ENCODE peak calls at places on chromosomes 7 and 10, in six cellular contexts. One of them, this sample, is unnamed.

GRCh38 chr7:55224111-55224510 is 141.0 kb upstream of the LANCL2 start:
- DNase-seq in osteocyte: peak
- DNase-seq in neural progenitor cell: no peak
- DNase-seq in RWPE1: no peak
- DNase-seq in CD8-positive, alpha-beta T cell: no peak
- DNase-seq in uterus: no peak
- DNase-seq in this sample: no peak

GRCh38 chr7:88455696-88456095 is 149.0 kb upstream of the STEAP4 start:
- DNase-seq in uterus: no peak
- DNase-seq in neural progenitor cell: no peak
- DNase-seq in RWPE1: peak
- DNase-seq in CD8-positive, alpha-beta T cell: no peak
- DNase-seq in osteocyte: no peak
- DNase-seq in this sample: no peak

GRCh38 chr7:155995183-155995612 is 182.9 kb upstream of the SHH start:
- DNase-seq in uterus: no peak
- DNase-seq in neural progenitor cell: no peak
- DNase-seq in CD8-positive, alpha-beta T cell: no peak
- DNase-seq in osteocyte: no peak
- DNase-seq in RWPE1: no peak
- DNase-seq in this sample: no peak

GRCh38 chr7:150735596-150736358 is 1.4 kb upstream of the GIMAP5 start:
- DNase-seq in uterus: no peak
- DNase-seq in CD8-positive, alpha-beta T cell: no peak
- DNase-seq in osteocyte: no peak
- DNase-seq in neural progenitor cell: peak
- DNase-seq in RWPE1: no peak
- DNase-seq in this sample: no peak

GRCh38 chr7:45910855-45911254 is 10.2 kb downstream of the IGFBP3 start:
- DNase-seq in neural progenitor cell: no peak
- DNase-seq in CD8-positive, alpha-beta T cell: no peak
- DNase-seq in uterus: no peak
- DNase-seq in osteocyte: no peak
- DNase-seq in RWPE1: no peak
- DNase-seq in this sample: no peak

GRCh38 chr7:151859948-151860685 is 16.8 kb downstream of the PRKAG2 start:
- DNase-seq in osteocyte: no peak
- DNase-seq in RWPE1: no peak
- DNase-seq in neural progenitor cell: no peak
- DNase-seq in CD8-positive, alpha-beta T cell: no peak
- DNase-seq in uterus: no peak
- DNase-seq in this sample: no peak

GRCh38 chr7:134660242-134660785 is 13.7 kb downstream of the BPGM start:
- DNase-seq in CD8-positive, alpha-beta T cell: no peak
- DNase-seq in neural progenitor cell: no peak
- DNase-seq in RWPE1: no peak
- DNase-seq in osteocyte: no peak
- DNase-seq in uterus: no peak
- DNase-seq in this sample: no peak

GRCh38 chr10:118569241-118569881 is 26.1 kb downstream of the PRLHR start:
- DNase-seq in neural progenitor cell: no peak
- DNase-seq in osteocyte: peak
- DNase-seq in CD8-positive, alpha-beta T cell: no peak
- DNase-seq in RWPE1: no peak
- DNase-seq in uterus: no peak
- DNase-seq in this sample: no peak

GRCh38 chr7:95596183-95597135 is at the start of gene PDK4:
- DNase-seq in uterus: peak
- DNase-seq in CD8-positive, alpha-beta T cell: no peak
- DNase-seq in osteocyte: peak
- DNase-seq in neural progenitor cell: peak
- DNase-seq in RWPE1: peak
- DNase-seq in this sample: peak

GRCh38 chr7:149772236-149772820 is 1.1 kb downstream of the ZNF467 start:
- DNase-seq in neural progenitor cell: peak
- DNase-seq in CD8-positive, alpha-beta T cell: no peak
- DNase-seq in RWPE1: no peak
- DNase-seq in uterus: no peak
- DNase-seq in osteocyte: no peak
- DNase-seq in this sample: no peak

GRCh38 chr7:1367501-1367900 is 91.8 kb downstream of the MICALL2 start:
- DNase-seq in osteocyte: no peak
- DNase-seq in RWPE1: no peak
- DNase-seq in neural progenitor cell: no peak
- DNase-seq in CD8-positive, alpha-beta T cell: no peak
- DNase-seq in uterus: no peak
- DNase-seq in this sample: no peak

GRCh38 chr7:5266148-5267028 is 16.4 kb upstream of the SLC29A4 start:
- DNase-seq in RWPE1: no peak
- DNase-seq in uterus: no peak
- DNase-seq in neural progenitor cell: no peak
- DNase-seq in osteocyte: no peak
- DNase-seq in CD8-positive, alpha-beta T cell: no peak
- DNase-seq in this sample: no peak

GRCh38 chr7:32253245-32253644 is 183.0 kb upstream of the PDE1C start:
- DNase-seq in uterus: no peak
- DNase-seq in osteocyte: no peak
- DNase-seq in CD8-positive, alpha-beta T cell: no peak
- DNase-seq in RWPE1: no peak
- DNase-seq in neural progenitor cell: peak
- DNase-seq in this sample: no peak

GRCh38 chr7:28587211-28587610 is 174.9 kb downstream of the CREB5 start:
- DNase-seq in RWPE1: peak
- DNase-seq in CD8-positive, alpha-beta T cell: no peak
- DNase-seq in uterus: no peak
- DNase-seq in osteocyte: no peak
- DNase-seq in neural progenitor cell: peak
- DNase-seq in this sample: peak

GRCh38 chr10:101749033-101749432 is 26.9 kb downstream of the FGF8 start:
- DNase-seq in osteocyte: no peak
- DNase-seq in RWPE1: no peak
- DNase-seq in neural progenitor cell: peak
- DNase-seq in CD8-positive, alpha-beta T cell: no peak
- DNase-seq in uterus: no peak
- DNase-seq in this sample: no peak

GRCh38 chr7:139749545-139749944 is 28.3 kb downstream of the HIPK2 start:
- DNase-seq in uterus: no peak
- DNase-seq in neural progenitor cell: no peak
- DNase-seq in osteocyte: no peak
- DNase-seq in CD8-positive, alpha-beta T cell: no peak
- DNase-seq in RWPE1: no peak
- DNase-seq in this sample: no peak

GRCh38 chr10:58615237-58615935 is 102.7 kb downstream of the BICC1 start:
- DNase-seq in neural progenitor cell: no peak
- DNase-seq in osteocyte: no peak
- DNase-seq in CD8-positive, alpha-beta T cell: no peak
- DNase-seq in RWPE1: no peak
- DNase-seq in uterus: no peak
- DNase-seq in this sample: no peak

GRCh38 chr10:12656518-12657142 is 307.3 kb downstream of the CAMK1D start:
- DNase-seq in CD8-positive, alpha-beta T cell: no peak
- DNase-seq in RWPE1: peak
- DNase-seq in neural progenitor cell: peak
- DNase-seq in osteocyte: no peak
- DNase-seq in uterus: no peak
- DNase-seq in this sample: peak

GRCh38 chr7:105487559-105488218 is 34.4 kb downstream of the PUS7 start:
- DNase-seq in uterus: no peak
- DNase-seq in neural progenitor cell: peak
- DNase-seq in RWPE1: peak
- DNase-seq in CD8-positive, alpha-beta T cell: no peak
- DNase-seq in osteocyte: no peak
- DNase-seq in this sample: peak

GRCh38 chr7:88167223-88167622 is 52.6 kb downstream of the SRI start:
- DNase-seq in neural progenitor cell: peak
- DNase-seq in osteocyte: no peak
- DNase-seq in RWPE1: no peak
- DNase-seq in CD8-positive, alpha-beta T cell: no peak
- DNase-seq in uterus: no peak
- DNase-seq in this sample: no peak

GRCh38 chr7:44325181-44325671 is at the start of gene CAMK2B:
- DNase-seq in uterus: no peak
- DNase-seq in CD8-positive, alpha-beta T cell: no peak
- DNase-seq in osteocyte: no peak
- DNase-seq in RWPE1: no peak
- DNase-seq in neural progenitor cell: peak
- DNase-seq in this sample: no peak

GRCh38 chr10:82319046-82319445 is 444.1 kb downstream of the NRG3 start:
- DNase-seq in RWPE1: no peak
- DNase-seq in neural progenitor cell: peak
- DNase-seq in osteocyte: no peak
- DNase-seq in CD8-positive, alpha-beta T cell: no peak
- DNase-seq in uterus: no peak
- DNase-seq in this sample: no peak

GRCh38 chr10:29304259-29305030 is 15.6 kb downstream of the LYZL1 start:
- DNase-seq in neural progenitor cell: peak
- DNase-seq in RWPE1: peak
- DNase-seq in CD8-positive, alpha-beta T cell: no peak
- DNase-seq in osteocyte: peak
- DNase-seq in uterus: peak
- DNase-seq in this sample: peak

GRCh38 chr7:120939345-120939744 is 11.2 kb upstream of the ING3 start:
- DNase-seq in CD8-positive, alpha-beta T cell: no peak
- DNase-seq in RWPE1: no peak
- DNase-seq in neural progenitor cell: no peak
- DNase-seq in uterus: no peak
- DNase-seq in osteocyte: no peak
- DNase-seq in this sample: no peak

GRCh38 chr7:81053623-81054022 is 134.8 kb upstream of the SEMA3C start:
- DNase-seq in osteocyte: no peak
- DNase-seq in CD8-positive, alpha-beta T cell: no peak
- DNase-seq in RWPE1: no peak
- DNase-seq in neural progenitor cell: no peak
- DNase-seq in uterus: no peak
- DNase-seq in this sample: no peak

GRCh38 chr10:17782921-17783665 is 26.1 kb upstream of the MRC1 start:
- DNase-seq in neural progenitor cell: no peak
- DNase-seq in CD8-positive, alpha-beta T cell: no peak
- DNase-seq in uterus: no peak
- DNase-seq in RWPE1: peak
- DNase-seq in osteocyte: no peak
- DNase-seq in this sample: no peak

GRCh38 chr10:93334901-93335312 is 147.2 kb downstream of the MYOF start:
- DNase-seq in neural progenitor cell: no peak
- DNase-seq in CD8-positive, alpha-beta T cell: no peak
- DNase-seq in RWPE1: peak
- DNase-seq in uterus: no peak
- DNase-seq in osteocyte: no peak
- DNase-seq in this sample: peak

GRCh38 chr10:24642921-24643678 is 80.6 kb downstream of the ARHGAP21 start:
- DNase-seq in neural progenitor cell: peak
- DNase-seq in uterus: no peak
- DNase-seq in RWPE1: peak
- DNase-seq in CD8-positive, alpha-beta T cell: no peak
- DNase-seq in osteocyte: no peak
- DNase-seq in this sample: peak
- TF ChIP-seq CTCF in neural progenitor cell: peak
- TF ChIP-seq CTCF in uterus: peak
- TF ChIP-seq CTCF in RWPE1: peak
- TF ChIP-seq CTCF in CD8-positive, alpha-beta T cell: peak
- TF ChIP-seq CTCF in osteocyte: peak
- TF ChIP-seq CTCF in this sample: peak

GRCh38 chr10:114115661-114116060 is 58.3 kb downstream of the CCDC186 start:
- DNase-seq in osteocyte: no peak
- DNase-seq in uterus: no peak
- DNase-seq in CD8-positive, alpha-beta T cell: no peak
- DNase-seq in RWPE1: no peak
- DNase-seq in neural progenitor cell: no peak
- DNase-seq in this sample: no peak

GRCh38 chr10:114110174-114110972 is 63.6 kb downstream of the CCDC186 start:
- DNase-seq in osteocyte: no peak
- DNase-seq in uterus: no peak
- DNase-seq in neural progenitor cell: peak
- DNase-seq in RWPE1: peak
- DNase-seq in CD8-positive, alpha-beta T cell: no peak
- DNase-seq in this sample: no peak
- TF ChIP-seq CTCF in osteocyte: peak
- TF ChIP-seq CTCF in uterus: no peak
- TF ChIP-seq CTCF in neural progenitor cell: peak
- TF ChIP-seq CTCF in RWPE1: peak
- TF ChIP-seq CTCF in CD8-positive, alpha-beta T cell: no peak
- TF ChIP-seq CTCF in this sample: no peak

DNA sequence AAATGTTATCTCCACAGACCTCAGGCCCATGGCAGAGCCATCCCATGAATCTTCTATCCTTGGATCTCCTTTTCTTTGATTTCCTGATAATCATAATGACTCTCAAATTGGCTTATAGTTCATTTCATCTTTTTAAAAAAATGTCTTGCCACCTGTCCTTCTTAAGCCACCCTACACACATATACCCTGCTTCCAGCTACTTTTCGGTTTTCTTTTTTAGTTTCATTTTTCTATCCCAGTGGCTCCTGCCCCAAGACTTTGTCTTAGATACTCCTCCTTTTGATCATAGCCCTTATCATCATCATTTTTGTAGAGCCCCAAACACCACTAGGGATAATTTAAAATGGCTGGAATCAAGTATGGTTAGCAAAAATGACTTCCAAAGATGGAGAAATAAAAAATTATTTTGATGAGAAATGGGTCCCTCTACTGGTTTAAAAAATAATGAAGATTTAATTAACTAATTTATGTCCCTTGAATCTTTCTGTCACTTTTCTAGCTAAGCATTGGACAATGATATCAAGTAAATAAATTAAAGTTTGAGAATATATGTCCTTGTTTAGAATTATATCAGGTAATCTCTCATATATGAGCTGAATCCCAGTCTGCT is 277.3 kb upstream of the SEMA3D start:
- DNase-seq in neural progenitor cell: no peak
- DNase-seq in RWPE1: no peak
- DNase-seq in CD8-positive, alpha-beta T cell: no peak
- DNase-seq in osteocyte: no peak
- DNase-seq in uterus: no peak
- DNase-seq in this sample: no peak
- TF ChIP-seq CTCF in neural progenitor cell: peak
- TF ChIP-seq CTCF in RWPE1: peak
- TF ChIP-seq CTCF in CD8-positive, alpha-beta T cell: no peak
- TF ChIP-seq CTCF in osteocyte: peak
- TF ChIP-seq CTCF in uterus: no peak
- TF ChIP-seq CTCF in this sample: no peak

GRCh38 chr10:1359599-1359955 is 303.4 kb downstream of the WDR37 start:
- DNase-seq in neural progenitor cell: no peak
- DNase-seq in RWPE1: no peak
- DNase-seq in osteocyte: no peak
- DNase-seq in uterus: no peak
- DNase-seq in CD8-positive, alpha-beta T cell: no peak
- DNase-seq in this sample: no peak

GRCh38 chr10:1358860-1359598 is 302.8 kb downstream of the WDR37 start:
- DNase-seq in uterus: no peak
- DNase-seq in osteocyte: no peak
- DNase-seq in neural progenitor cell: no peak
- DNase-seq in CD8-positive, alpha-beta T cell: no peak
- DNase-seq in RWPE1: no peak
- DNase-seq in this sample: no peak

GRCh38 chr10:1360581-1361164 is 304.5 kb downstream of the WDR37 start:
- DNase-seq in RWPE1: no peak
- DNase-seq in uterus: no peak
- DNase-seq in osteocyte: no peak
- DNase-seq in CD8-positive, alpha-beta T cell: no peak
- DNase-seq in neural progenitor cell: peak
- DNase-seq in this sample: no peak

GRCh38 chr10:1361411-1362105 is 305.4 kb downstream of the WDR37 start:
- DNase-seq in neural progenitor cell: no peak
- DNase-seq in RWPE1: no peak
- DNase-seq in uterus: no peak
- DNase-seq in osteocyte: no peak
- DNase-seq in CD8-positive, alpha-beta T cell: no peak
- DNase-seq in this sample: no peak

GRCh38 chr10:1360011-1360580 is 303.9 kb downstream of the WDR37 start:
- DNase-seq in osteocyte: no peak
- DNase-seq in CD8-positive, alpha-beta T cell: no peak
- DNase-seq in neural progenitor cell: peak
- DNase-seq in uterus: no peak
- DNase-seq in RWPE1: no peak
- DNase-seq in this sample: no peak
- TF ChIP-seq CTCF in osteocyte: peak
- TF ChIP-seq CTCF in CD8-positive, alpha-beta T cell: no peak
- TF ChIP-seq CTCF in neural progenitor cell: peak
- TF ChIP-seq CTCF in uterus: no peak
- TF ChIP-seq CTCF in RWPE1: no peak
- TF ChIP-seq CTCF in this sample: no peak